ENCODE peak calls at places on chromosomes 6 and 20, in five cellular contexts. L is keratinocyte, D is SK-N-SH, F is tibial artery, X is pancreas. W is an unnamed sample. For H3K9me3, the result is how much of the 10 kb centered on the place peaks cover.

GRCh38 chr6:117317261-117317660 is 51.9 kb downstream of the VGLL2 start:
- DNase-seq in L (no peak), D (no peak), F (no peak), X (no peak), W (no peak)

GRCh38 chr20:13659288-13659687 is 20.6 kb upstream of the TASP1 start:
- DNase-seq in L (no peak), D (no peak), F (no peak), X (no peak), W (no peak)

GRCh38 chr6:152458648-152459047 is 178.5 kb downstream of the SYNE1 start:
- DNase-seq in L (no peak), D (no peak), F (no peak), X (no peak), W (no peak)

GRCh38 chr6:168908166-168908565 is 345.5 kb downstream of the THBS2 start:
- DNase-seq in L (peak), D (no peak), F (no peak), X (no peak), W (no peak)

GRCh38 chr20:3168079-3168828 is 5.1 kb downstream of the LZTS3 start:
- DNase-seq in L (no peak), D (peak), F (no peak), X (peak), W (no peak)

GRCh38 chr6:169288591-169288990 is 34.9 kb upstream of the THBS2 start:
- DNase-seq in L (peak), D (no peak), F (peak), X (no peak), W (peak)

GRCh38 chr6:124441430-124441829 is 520.8 kb upstream of the RNF217 start:
- DNase-seq in L (no peak), D (no peak), F (no peak), X (no peak), W (no peak)

GRCh38 chr6:35798706-35799105 is 1.6 kb upstream of the CLPS start:
- DNase-seq in L (no peak), D (no peak), F (no peak), X (peak), W (no peak)

DNA sequence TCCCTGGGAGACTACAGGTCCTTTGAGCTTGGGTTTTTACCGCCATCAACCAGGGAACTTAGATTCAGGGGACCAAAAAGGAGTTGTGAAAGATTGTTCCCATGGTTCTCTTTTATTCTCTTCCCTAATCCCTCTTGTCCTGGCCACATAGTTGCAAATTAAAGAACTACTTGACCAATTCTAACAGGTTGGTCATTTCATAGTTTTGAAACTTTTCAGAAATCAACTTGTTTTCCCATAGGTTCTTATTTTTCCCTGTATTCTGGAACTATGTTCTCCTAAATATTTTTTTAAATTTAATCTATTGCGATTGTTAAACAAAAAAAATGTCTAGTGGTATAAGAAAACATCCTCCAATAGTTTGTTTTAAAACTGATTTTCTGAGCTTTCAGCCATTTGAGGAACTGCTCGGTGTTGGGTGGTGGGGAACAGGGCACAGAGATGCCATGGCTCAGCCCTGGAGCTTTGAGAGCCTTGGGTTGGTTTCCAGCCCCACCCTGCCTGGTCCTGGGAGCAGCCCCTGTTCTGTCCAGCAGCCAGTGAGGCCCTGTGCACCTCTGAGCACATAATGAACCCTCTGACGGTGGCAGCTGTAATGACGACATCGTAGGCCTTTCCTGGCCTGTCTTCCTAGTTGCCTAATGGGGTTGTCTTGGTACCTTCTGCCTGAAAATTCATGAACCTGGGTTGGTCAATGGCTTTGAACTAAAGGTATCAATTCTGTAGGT is 53.5 kb downstream of the TBC1D7 start:
- DNase-seq in L (no peak), D (no peak), F (no peak), X (no peak), W (no peak)
- H3K4me3 ChIP-seq in L (no peak), D (no peak), F (no peak), X (no peak), W (no peak)

GRCh38 chr6:148547110-148547509 is 199.7 kb upstream of the UST start:
- DNase-seq in L (no peak), D (no peak), F (no peak), X (no peak), W (no peak)
- H3K9me3 ChIP-seq in L (under half), D (under half), F (under half), X (under half), W (under half)

GRCh38 chr20:62576815-62577214 is 65.5 kb upstream of the SLCO4A1 start:
- DNase-seq in L (no peak), D (no peak), F (no peak), X (no peak), W (no peak)
- TF ChIP-seq CTCF in L (no peak), D (no peak), F (no peak), X (no peak), W (no peak)

DNA sequence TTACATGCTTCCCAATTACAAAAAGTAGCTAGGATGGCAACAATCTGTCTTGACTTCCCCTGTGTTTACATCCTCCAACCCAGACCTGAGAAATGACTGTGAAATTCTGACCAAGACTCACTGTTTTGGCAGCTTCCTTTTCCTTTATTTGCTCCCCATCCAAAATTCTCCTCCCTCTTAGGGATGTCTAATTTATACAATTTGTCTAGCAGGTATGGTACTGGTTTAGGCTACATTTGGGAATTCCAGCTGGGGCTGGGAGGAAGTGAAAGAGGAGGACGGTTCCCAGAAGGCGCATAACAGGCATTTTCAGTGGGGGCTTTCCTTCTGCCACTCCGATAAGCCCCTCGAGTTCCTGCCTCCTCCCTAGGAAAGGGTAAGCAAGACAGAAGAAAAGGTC is 231.5 kb upstream of the BTBD3 start:
- DNase-seq in L (no peak), D (no peak), F (no peak), X (no peak), W (no peak)
- H3K4me3 ChIP-seq in L (no peak), D (no peak), F (no peak), X (no peak), W (no peak)

GRCh38 chr20:56158489-56158888 is 90.0 kb upstream of the MC3R start:
- DNase-seq in L (no peak), D (no peak), F (no peak), X (no peak), W (no peak)
- H3K9me3 ChIP-seq in L (under half), D (under half), F (under half), X (under half), W (under half)

DNA sequence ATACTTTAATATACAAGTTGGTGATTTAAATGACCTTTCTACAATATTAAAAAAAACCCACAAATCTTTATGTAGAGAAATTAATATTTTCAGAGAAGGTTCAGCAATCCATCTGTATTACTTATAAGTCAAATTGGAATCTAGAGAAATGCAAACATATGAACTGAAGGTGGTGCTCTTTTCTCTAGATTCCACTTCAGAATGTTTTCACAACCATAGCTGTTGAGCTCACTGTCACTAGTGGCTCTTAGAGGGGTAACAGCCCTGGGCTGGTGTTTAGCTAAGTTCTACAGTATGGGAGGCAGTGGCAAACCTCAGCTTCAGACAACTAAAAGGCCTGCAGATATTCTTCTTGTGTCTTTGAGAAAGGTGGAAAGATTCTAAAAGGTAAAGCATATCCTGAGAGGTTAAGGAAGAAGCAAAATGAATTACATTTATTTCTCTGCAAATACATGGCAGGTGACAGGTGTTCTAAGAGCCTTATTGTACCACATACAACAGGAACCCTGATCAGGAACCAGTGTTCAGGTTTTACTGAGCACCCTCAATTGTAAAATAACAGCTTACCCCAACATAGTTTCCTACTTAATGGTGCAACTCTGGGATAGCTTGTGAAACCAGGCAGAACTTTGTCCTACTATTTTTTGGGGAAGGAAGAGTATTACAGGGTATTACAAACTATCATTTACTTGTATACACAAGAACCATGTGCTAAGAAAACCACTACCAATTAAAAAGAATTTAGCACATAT is 56.6 kb upstream of the SAMHD1 start:
- DNase-seq in L (no peak), D (peak), F (no peak), X (no peak), W (no peak)
- TF ChIP-seq CTCF in L (peak), D (peak), F (no peak), X (no peak), W (no peak)

GRCh38 chr20:56424931-56425330 is 12.9 kb downstream of the CASS4 start:
- DNase-seq in L (no peak), D (no peak), F (no peak), X (no peak), W (no peak)

GRCh38 chr20:56420940-56421688 is 9.1 kb downstream of the CASS4 start:
- DNase-seq in L (no peak), D (no peak), F (no peak), X (no peak), W (no peak)

GRCh38 chr20:56420028-56420427 is 8.0 kb downstream of the CASS4 start:
- DNase-seq in L (no peak), D (no peak), F (no peak), X (no peak), W (no peak)

GRCh38 chr20:56422131-56422823 is 10.2 kb downstream of the CASS4 start:
- DNase-seq in L (no peak), D (no peak), F (no peak), X (no peak), W (no peak)

DNA sequence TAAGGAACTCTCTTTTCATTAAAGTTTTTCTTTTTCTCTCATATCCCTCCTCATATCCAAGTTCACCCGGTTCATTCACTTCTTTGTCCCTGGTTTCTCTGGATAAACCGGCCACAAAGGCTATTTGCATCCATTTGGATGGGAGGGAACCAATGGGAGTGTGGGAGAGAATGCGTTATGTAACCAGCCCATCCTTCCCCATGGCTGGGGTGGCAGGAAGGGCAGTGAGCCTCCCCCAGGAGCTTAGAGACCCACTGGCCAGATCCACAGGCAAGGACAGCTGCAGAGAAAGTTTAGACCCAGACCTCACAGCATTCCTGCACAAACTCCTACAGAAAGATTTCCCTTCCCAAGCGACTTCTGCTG is 10.7 kb downstream of the CASS4 start:
- DNase-seq in L (no peak), D (no peak), F (no peak), X (no peak), W (no peak)
- H3K4me3 ChIP-seq in L (no peak), D (no peak), F (no peak), X (no peak), W (no peak)

DNA sequence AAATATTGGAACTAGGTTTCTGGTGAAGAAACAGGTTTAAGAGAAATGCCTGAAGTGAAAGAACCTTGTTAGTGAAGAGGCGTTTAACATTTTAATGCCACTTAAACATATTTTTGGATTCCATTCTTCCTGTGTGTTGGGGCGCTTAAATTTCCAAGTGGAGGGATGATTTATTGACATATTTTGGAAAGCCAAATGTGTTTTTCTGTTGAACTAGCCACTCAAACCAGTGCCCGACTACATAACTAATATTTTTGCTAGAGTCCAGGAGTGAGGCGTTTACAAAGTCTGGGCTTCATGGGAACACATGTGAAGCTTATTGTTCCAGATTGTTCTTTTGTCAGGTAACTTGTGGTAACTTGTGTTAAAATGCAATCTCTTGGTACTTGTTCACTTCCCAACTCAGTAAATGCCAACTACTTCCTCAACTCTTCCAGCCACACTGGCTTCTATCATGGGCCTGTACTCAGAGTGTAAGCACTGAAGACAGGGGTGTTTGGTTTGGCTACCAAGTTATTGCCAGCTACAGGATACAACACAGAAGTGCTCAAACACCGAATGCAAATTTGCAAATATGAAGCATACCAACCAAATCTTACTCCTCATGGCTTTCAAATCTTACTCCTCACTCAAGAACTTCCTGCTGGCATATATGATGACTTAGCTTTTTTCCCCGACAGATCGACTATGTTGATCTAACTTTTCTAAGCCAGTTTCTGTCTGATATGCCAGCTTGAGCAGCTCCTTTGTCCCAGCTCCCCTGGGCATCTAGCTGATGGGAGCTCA is 2.0 kb upstream of the ZNFX1 start:
- DNase-seq in L (no peak), D (no peak), F (no peak), X (no peak), W (no peak)
- H3K9me3 ChIP-seq in L (under half), D (under half), F (under half), X (under half), W (under half)

GRCh38 chr6:111639266-111639665 is 33.6 kb upstream of the TRAF3IP2 start:
- DNase-seq in L (no peak), D (no peak), F (no peak), X (no peak), W (no peak)

GRCh38 chr6:111646942-111647341 is 41.3 kb upstream of the TRAF3IP2 start:
- DNase-seq in L (no peak), D (no peak), F (peak), X (no peak), W (no peak)

GRCh38 chr6:111646034-111646433 is 40.4 kb upstream of the TRAF3IP2 start:
- DNase-seq in L (no peak), D (no peak), F (no peak), X (no peak), W (no peak)

GRCh38 chr6:111644893-111645430 is 39.3 kb upstream of the TRAF3IP2 start:
- DNase-seq in L (no peak), D (no peak), F (no peak), X (no peak), W (no peak)

DNA sequence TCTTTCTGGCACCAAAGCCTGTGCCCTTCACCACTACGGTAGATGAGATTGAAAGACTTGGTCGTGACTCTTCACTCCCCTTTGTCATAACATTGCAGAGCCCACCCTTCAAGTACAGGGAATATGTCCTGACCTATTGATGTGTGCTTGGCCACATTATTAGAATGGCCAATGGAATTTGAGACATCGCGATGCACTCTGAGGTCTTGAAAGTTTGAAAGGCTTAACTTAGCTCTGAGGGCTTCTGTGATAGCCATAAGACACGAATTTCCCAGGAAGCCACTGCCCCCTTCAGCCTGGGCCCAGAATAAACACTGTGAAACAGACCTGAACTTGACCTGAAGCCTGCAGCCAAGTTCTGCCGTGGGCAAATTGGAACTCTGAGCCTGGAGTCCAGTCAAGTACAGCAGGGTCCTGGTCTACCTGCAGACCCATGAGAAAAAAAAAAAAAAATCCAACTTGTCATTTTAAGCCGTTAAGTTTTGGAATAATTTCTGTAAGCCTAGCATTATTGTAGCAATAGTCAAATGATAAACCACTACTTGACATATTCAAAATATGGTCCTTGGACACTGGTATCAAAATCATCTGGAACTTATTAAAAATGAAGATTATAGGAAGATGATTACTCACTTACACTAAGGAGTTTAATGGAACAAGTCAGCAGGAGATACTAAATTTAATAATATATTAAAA is 36.9 kb upstream of the TRAF3IP2 start:
- DNase-seq in L (no peak), D (peak), F (peak), X (peak), W (peak)
- TF ChIP-seq CTCF in L (peak), D (peak), F (peak), X (no peak), W (peak)

W was measured in right atrium auricular region.